ENCODE peak calls at places on chromosomes 13 and 19, in nine cellular contexts. V, B, S, E, U, G, N, H and A are unnamed samples.

GRCh38 chr13:43848250-43848649 is 31.3 kb downstream of the CCDC122 start:
- DNase-seq in H (no peak), E (no peak), S (no peak), V (no peak), U (no peak), G (no peak), B (no peak), N (no peak), A (no peak)

GRCh38 chr13:44335463-44335862 is 38.2 kb upstream of the SERP2 start:
- DNase-seq in E (no peak), N (no peak), B (no peak), G (no peak), U (no peak), V (no peak), S (no peak), H (no peak), A (no peak)

GRCh38 chr13:24861617-24862362 is 97.8 kb downstream of the RNF17 start:
- DNase-seq in G (no peak), U (no peak), S (no peak), V (no peak), H (no peak), N (no peak), E (no peak), B (no peak), A (no peak)

GRCh38 chr13:25421602-25422001 is 49.8 kb downstream of the ATP8A2 start:
- DNase-seq in U (no peak), B (no peak), G (no peak), V (no peak), H (peak; percentile 12), N (no peak), S (no peak), E (no peak), A (no peak)

GRCh38 chr13:113763961-113764792 is 5.2 kb downstream of the TMEM255B start:
- DNase-seq in V (no peak), H (no peak), E (no peak), G (no peak), S (no peak), N (no peak), B (peak; percentile 54), U (no peak), A (no peak)

GRCh38 chr13:109213714-109214113 is 572.7 kb downstream of the IRS2 start:
- DNase-seq in S (no peak), U (no peak), N (no peak), H (no peak), B (peak; percentile 75), E (no peak), G (no peak), V (no peak), A (no peak)

GRCh38 chr13:51397262-51397933 is 55.4 kb downstream of the INTS6 start:
- DNase-seq in G (no peak), B (peak; percentile 53), E (no peak), S (no peak), V (no peak), N (no peak), U (no peak), H (peak; percentile 15), A (no peak)

GRCh38 chr13:46961719-46962118 is 64.9 kb upstream of the HTR2A start:
- DNase-seq in E (no peak), U (no peak), H (no peak), G (no peak), N (no peak), S (no peak), V (no peak), B (no peak), A (no peak)

GRCh38 chr19:7258042-7258839 is 36.0 kb downstream of the INSR start:
- DNase-seq in G (no peak), B (no peak), H (no peak), E (no peak), S (no peak), U (no peak), N (no peak), V (no peak), A (no peak)

GRCh38 chr19:15995536-15995935 is 46.7 kb downstream of the OR10H4 start:
- DNase-seq in N (no peak), U (no peak), B (no peak), H (no peak), E (no peak), G (no peak), V (no peak), S (no peak), A (no peak)

GRCh38 chr19:2191456-2191931 is 27.8 kb downstream of the DOT1L start:
- DNase-seq in H (no peak), E (no peak), N (no peak), B (no peak), G (no peak), V (no peak), U (no peak), S (no peak), A (no peak)

GRCh38 chr19:13764101-13764807 is at the start of gene MRI1:
- DNase-seq in G (peak; percentile 80), V (peak; percentile 79), N (peak; percentile 38), H (peak; percentile 84), E (peak; percentile 54), U (peak; percentile 53), S (peak; percentile 89), B (peak; percentile 79), A (no peak)

GRCh38 chr13:28286263-28286662 is 147.9 kb downstream of the PAN3 start:
- DNase-seq in N (no peak), G (no peak), H (no peak), V (no peak), E (no peak), B (no peak), U (no peak), S (no peak), A (no peak)

GRCh38 chr19:16920816-16921529 is 32.2 kb downstream of the F2RL3 start:
- DNase-seq in E (no peak), U (no peak), N (no peak), S (no peak), B (peak; percentile 70), V (no peak), H (no peak), G (no peak), A (no peak)

GRCh38 chr13:114069376-114070097 is 62.9 kb downstream of the RASA3 start:
- DNase-seq in G (peak; percentile 1), U (no peak), S (no peak), V (no peak), H (no peak), E (no peak), N (no peak), B (no peak), A (no peak)

GRCh38 chr13:69935043-69935442 is 172.6 kb upstream of the ATXN8OS start:
- DNase-seq in E (no peak), S (no peak), U (no peak), H (no peak), N (no peak), G (no peak), V (no peak), B (no peak), A (no peak)

GRCh38 chr19:9008667-9009066 is 1.5 kb downstream of the MUC16 start:
- DNase-seq in H (no peak), S (no peak), B (no peak), U (no peak), V (no peak), E (no peak), N (no peak), G (no peak), A (no peak)

GRCh38 chr19:21233691-21234090 is 91.9 kb downstream of the ZNF431 start:
- DNase-seq in N (no peak), U (no peak), G (no peak), V (no peak), E (no peak), H (no peak), B (no peak), S (no peak), A (no peak)

GRCh38 chr19:47035127-47035494 is 13.3 kb downstream of the TMEM160 start:
- DNase-seq in V (no peak), N (no peak), B (no peak), G (no peak), H (no peak), U (no peak), S (no peak), E (no peak), A (no peak)